ENCODE peak calls at places on chromosome 7, in six cellular contexts. One of them, this sample, is unnamed.
A peak's percentile ranks its signal among the peaks of the same experiment; 100 is the strongest.

GRCh38 chr7:32879460-32879859 is 12.1 kb downstream of the KBTBD2 start:
- DNase-seq in lower lobe of right lung: no peak
- DNase-seq in psoas muscle: no peak
- DNase-seq in cardiac muscle cell: peak; percentile 23
- DNase-seq in left ventricle myocardium inferior: no peak
- DNase-seq in fibroblast of pulmonary artery: peak; percentile 15
- DNase-seq in this sample: peak; percentile 31

GRCh38 chr7:70426249-70426880 is 705.6 kb upstream of the GALNT17 start:
- DNase-seq in left ventricle myocardium inferior: no peak
- DNase-seq in psoas muscle: no peak
- DNase-seq in fibroblast of pulmonary artery: no peak
- DNase-seq in cardiac muscle cell: no peak
- DNase-seq in lower lobe of right lung: no peak
- DNase-seq in this sample: no peak

GRCh38 chr7:76220185-76221057 is 18.7 kb downstream of the SRRM3 start:
- DNase-seq in left ventricle myocardium inferior: no peak
- DNase-seq in cardiac muscle cell: peak; percentile 28
- DNase-seq in fibroblast of pulmonary artery: peak; percentile 69
- DNase-seq in lower lobe of right lung: no peak
- DNase-seq in psoas muscle: no peak
- DNase-seq in this sample: peak; percentile 71

GRCh38 chr7:38862666-38863065 is 46.3 kb downstream of the VPS41 start:
- DNase-seq in lower lobe of right lung: no peak
- DNase-seq in cardiac muscle cell: no peak
- DNase-seq in fibroblast of pulmonary artery: no peak
- DNase-seq in left ventricle myocardium inferior: no peak
- DNase-seq in psoas muscle: no peak
- DNase-seq in this sample: no peak

GRCh38 chr7:22729180-22729579 is 2.2 kb downstream of the IL6 start:
- DNase-seq in fibroblast of pulmonary artery: peak; percentile 33
- DNase-seq in left ventricle myocardium inferior: no peak
- DNase-seq in lower lobe of right lung: no peak
- DNase-seq in psoas muscle: no peak
- DNase-seq in cardiac muscle cell: no peak
- DNase-seq in this sample: peak; percentile 50

GRCh38 chr7:155228459-155228845 is 69.2 kb upstream of the INSIG1 start:
- DNase-seq in left ventricle myocardium inferior: no peak
- DNase-seq in cardiac muscle cell: no peak
- DNase-seq in psoas muscle: no peak
- DNase-seq in fibroblast of pulmonary artery: peak; percentile 21
- DNase-seq in lower lobe of right lung: no peak
- DNase-seq in this sample: no peak

GRCh38 chr7:44057849-44058758 is 7.3 kb downstream of the PGAM2 start:
- DNase-seq in fibroblast of pulmonary artery: no peak
- DNase-seq in cardiac muscle cell: no peak
- DNase-seq in psoas muscle: peak; percentile 48
- DNase-seq in left ventricle myocardium inferior: peak; percentile 8
- DNase-seq in lower lobe of right lung: no peak
- DNase-seq in this sample: no peak

GRCh38 chr7:55043691-55044090 is 24.9 kb downstream of the EGFR start:
- DNase-seq in fibroblast of pulmonary artery: no peak
- DNase-seq in psoas muscle: no peak
- DNase-seq in lower lobe of right lung: no peak
- DNase-seq in cardiac muscle cell: no peak
- DNase-seq in left ventricle myocardium inferior: no peak
- DNase-seq in this sample: no peak

GRCh38 chr7:44977304-44977858 is 1.4 kb downstream of the MYO1G start:
- DNase-seq in cardiac muscle cell: no peak
- DNase-seq in left ventricle myocardium inferior: no peak
- DNase-seq in lower lobe of right lung: no peak
- DNase-seq in psoas muscle: no peak
- DNase-seq in fibroblast of pulmonary artery: no peak
- DNase-seq in this sample: no peak

GRCh38 chr7:138076196-138076595 is at the start of gene AKR1D1:
- DNase-seq in left ventricle myocardium inferior: no peak
- DNase-seq in psoas muscle: no peak
- DNase-seq in fibroblast of pulmonary artery: no peak
- DNase-seq in lower lobe of right lung: no peak
- DNase-seq in cardiac muscle cell: no peak
- DNase-seq in this sample: no peak

GRCh38 chr7:84536256-84536870 is 341.8 kb upstream of the SEMA3A start:
- DNase-seq in psoas muscle: no peak
- DNase-seq in fibroblast of pulmonary artery: peak; percentile 34
- DNase-seq in cardiac muscle cell: no peak
- DNase-seq in left ventricle myocardium inferior: no peak
- DNase-seq in lower lobe of right lung: no peak
- DNase-seq in this sample: no peak

GRCh38 chr7:117186218-117186617 is 136.6 kb downstream of the WNT2 start:
- DNase-seq in psoas muscle: no peak
- DNase-seq in left ventricle myocardium inferior: no peak
- DNase-seq in fibroblast of pulmonary artery: peak; percentile 54
- DNase-seq in lower lobe of right lung: no peak
- DNase-seq in cardiac muscle cell: no peak
- DNase-seq in this sample: peak; percentile 66

GRCh38 chr7:33903770-33904679 is 1.3 kb upstream of the BMPER start:
- DNase-seq in cardiac muscle cell: peak; percentile 74
- DNase-seq in left ventricle myocardium inferior: peak; percentile 41
- DNase-seq in psoas muscle: peak; percentile 81
- DNase-seq in fibroblast of pulmonary artery: peak; percentile 67
- DNase-seq in lower lobe of right lung: peak; percentile 43
- DNase-seq in this sample: peak; percentile 73

GRCh38 chr7:372939-373791 is 83.2 kb downstream of the FOXL3 start:
- DNase-seq in psoas muscle: peak; percentile 39
- DNase-seq in fibroblast of pulmonary artery: no peak
- DNase-seq in cardiac muscle cell: no peak
- DNase-seq in lower lobe of right lung: no peak
- DNase-seq in left ventricle myocardium inferior: peak; percentile 7
- DNase-seq in this sample: no peak

GRCh38 chr7:66125052-66125694 is 10.5 kb downstream of the CRCP start:
- DNase-seq in cardiac muscle cell: no peak
- DNase-seq in psoas muscle: no peak
- DNase-seq in lower lobe of right lung: no peak
- DNase-seq in fibroblast of pulmonary artery: no peak
- DNase-seq in left ventricle myocardium inferior: no peak
- DNase-seq in this sample: no peak

GRCh38 chr7:159030490-159031134 is 114.1 kb downstream of the VIPR2 start:
- DNase-seq in cardiac muscle cell: peak; percentile 70
- DNase-seq in left ventricle myocardium inferior: peak; percentile 55
- DNase-seq in psoas muscle: peak; percentile 84
- DNase-seq in lower lobe of right lung: peak; percentile 76
- DNase-seq in fibroblast of pulmonary artery: peak; percentile 15
- DNase-seq in this sample: no peak

GRCh38 chr7:156460861-156461632 is 179.5 kb upstream of the RNF32 start:
- DNase-seq in fibroblast of pulmonary artery: no peak
- DNase-seq in lower lobe of right lung: no peak
- DNase-seq in psoas muscle: no peak
- DNase-seq in cardiac muscle cell: no peak
- DNase-seq in left ventricle myocardium inferior: no peak
- DNase-seq in this sample: no peak

DNA sequence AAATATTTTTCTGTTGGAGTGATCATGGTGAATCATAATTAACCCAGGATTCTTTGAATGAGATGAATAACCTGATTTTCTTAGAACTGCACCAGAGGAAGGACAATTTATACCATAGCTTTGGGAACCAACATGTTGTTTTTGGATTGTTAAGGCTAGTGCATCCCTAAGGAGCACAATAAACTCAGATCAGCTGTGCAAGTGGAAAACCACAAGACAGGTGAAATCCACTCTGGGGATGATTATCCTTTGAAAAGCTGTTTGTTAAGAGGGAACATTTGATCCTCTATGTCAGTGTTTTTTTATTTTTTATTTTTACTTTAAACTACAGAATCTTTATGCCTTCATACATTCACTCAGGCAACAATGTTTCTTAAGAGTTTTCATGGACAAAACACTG is 232.1 kb upstream of the PCLO start:
- DNase-seq in left ventricle myocardium inferior: no peak
- DNase-seq in lower lobe of right lung: no peak
- DNase-seq in fibroblast of pulmonary artery: no peak
- DNase-seq in cardiac muscle cell: no peak
- DNase-seq in psoas muscle: no peak
- DNase-seq in this sample: no peak
- TF ChIP-seq CTCF in left ventricle myocardium inferior: no peak
- TF ChIP-seq CTCF in lower lobe of right lung: no peak
- TF ChIP-seq CTCF in fibroblast of pulmonary artery: no peak
- TF ChIP-seq CTCF in cardiac muscle cell: no peak
- TF ChIP-seq CTCF in psoas muscle: no peak
- TF ChIP-seq CTCF in this sample: no peak

GRCh38 chr7:142194201-142194600 is 63.7 kb downstream of the PRSS58 start:
- DNase-seq in fibroblast of pulmonary artery: no peak
- DNase-seq in cardiac muscle cell: no peak
- DNase-seq in left ventricle myocardium inferior: no peak
- DNase-seq in lower lobe of right lung: no peak
- DNase-seq in psoas muscle: no peak
- DNase-seq in this sample: no peak

GRCh38 chr7:142188159-142188558 is 69.7 kb downstream of the PRSS58 start:
- DNase-seq in left ventricle myocardium inferior: no peak
- DNase-seq in fibroblast of pulmonary artery: no peak
- DNase-seq in psoas muscle: no peak
- DNase-seq in lower lobe of right lung: no peak
- DNase-seq in cardiac muscle cell: no peak
- DNase-seq in this sample: no peak

GRCh38 chr7:142185069-142185468 is 72.8 kb downstream of the PRSS58 start:
- DNase-seq in psoas muscle: no peak
- DNase-seq in fibroblast of pulmonary artery: no peak
- DNase-seq in cardiac muscle cell: no peak
- DNase-seq in lower lobe of right lung: no peak
- DNase-seq in left ventricle myocardium inferior: no peak
- DNase-seq in this sample: no peak

GRCh38 chr7:142188846-142189245 is 69.0 kb downstream of the PRSS58 start:
- DNase-seq in lower lobe of right lung: no peak
- DNase-seq in fibroblast of pulmonary artery: no peak
- DNase-seq in cardiac muscle cell: no peak
- DNase-seq in psoas muscle: no peak
- DNase-seq in left ventricle myocardium inferior: no peak
- DNase-seq in this sample: peak; percentile 18
- TF ChIP-seq CTCF in lower lobe of right lung: peak; percentile 36
- TF ChIP-seq CTCF in fibroblast of pulmonary artery: no peak
- TF ChIP-seq CTCF in cardiac muscle cell: no peak
- TF ChIP-seq CTCF in psoas muscle: no peak
- TF ChIP-seq CTCF in left ventricle myocardium inferior: peak; percentile 38
- TF ChIP-seq CTCF in this sample: no peak

GRCh38 chr7:94511763-94512162 is 2.2 kb downstream of the CASD1 start:
- DNase-seq in left ventricle myocardium inferior: no peak
- DNase-seq in lower lobe of right lung: no peak
- DNase-seq in cardiac muscle cell: no peak
- DNase-seq in fibroblast of pulmonary artery: no peak
- DNase-seq in psoas muscle: no peak
- DNase-seq in this sample: peak; percentile 6

GRCh38 chr7:94509264-94509878 is at the start of gene CASD1:
- DNase-seq in cardiac muscle cell: peak; percentile 15
- DNase-seq in left ventricle myocardium inferior: peak; percentile 63
- DNase-seq in fibroblast of pulmonary artery: peak; percentile 24
- DNase-seq in lower lobe of right lung: peak; percentile 81
- DNase-seq in psoas muscle: peak; percentile 78
- DNase-seq in this sample: peak; percentile 16

GRCh38 chr7:94510582-94511456 is 1.2 kb downstream of the CASD1 start:
- DNase-seq in left ventricle myocardium inferior: no peak
- DNase-seq in psoas muscle: peak; percentile 68
- DNase-seq in lower lobe of right lung: peak; percentile 50
- DNase-seq in cardiac muscle cell: peak; percentile 65
- DNase-seq in fibroblast of pulmonary artery: peak; percentile 19
- DNase-seq in this sample: peak; percentile 22

GRCh38 chr7:94507962-94508361 is 1.6 kb upstream of the CASD1 start:
- DNase-seq in fibroblast of pulmonary artery: no peak
- DNase-seq in psoas muscle: no peak
- DNase-seq in lower lobe of right lung: no peak
- DNase-seq in cardiac muscle cell: no peak
- DNase-seq in left ventricle myocardium inferior: no peak
- DNase-seq in this sample: no peak

GRCh38 chr7:94509879-94510581 is 421 bp downstream of the CASD1 start:
- DNase-seq in left ventricle myocardium inferior: peak; percentile 72
- DNase-seq in lower lobe of right lung: peak; percentile 80
- DNase-seq in fibroblast of pulmonary artery: peak; percentile 64
- DNase-seq in cardiac muscle cell: peak; percentile 88
- DNase-seq in psoas muscle: peak; percentile 80
- DNase-seq in this sample: peak; percentile 59
- TF ChIP-seq CTCF in left ventricle myocardium inferior: peak; percentile 48
- TF ChIP-seq CTCF in lower lobe of right lung: peak; percentile 28
- TF ChIP-seq CTCF in fibroblast of pulmonary artery: peak; percentile 17
- TF ChIP-seq CTCF in cardiac muscle cell: peak; percentile 35
- TF ChIP-seq CTCF in psoas muscle: peak; percentile 40
- TF ChIP-seq CTCF in this sample: peak; percentile 41

GRCh38 chr7:3195160-3195559 is 105.9 kb upstream of the SDK1 start:
- DNase-seq in lower lobe of right lung: no peak
- DNase-seq in left ventricle myocardium inferior: no peak
- DNase-seq in fibroblast of pulmonary artery: no peak
- DNase-seq in cardiac muscle cell: no peak
- DNase-seq in psoas muscle: no peak
- DNase-seq in this sample: no peak

GRCh38 chr7:3197567-3198212 is 103.4 kb upstream of the SDK1 start:
- DNase-seq in cardiac muscle cell: no peak
- DNase-seq in lower lobe of right lung: no peak
- DNase-seq in psoas muscle: no peak
- DNase-seq in fibroblast of pulmonary artery: no peak
- DNase-seq in left ventricle myocardium inferior: no peak
- DNase-seq in this sample: no peak

GRCh38 chr7:3193721-3194120 is 107.3 kb upstream of the SDK1 start:
- DNase-seq in left ventricle myocardium inferior: no peak
- DNase-seq in cardiac muscle cell: no peak
- DNase-seq in fibroblast of pulmonary artery: no peak
- DNase-seq in lower lobe of right lung: no peak
- DNase-seq in psoas muscle: no peak
- DNase-seq in this sample: no peak

GRCh38 chr7:3196629-3197028 is 104.4 kb upstream of the SDK1 start:
- DNase-seq in left ventricle myocardium inferior: no peak
- DNase-seq in psoas muscle: no peak
- DNase-seq in fibroblast of pulmonary artery: no peak
- DNase-seq in lower lobe of right lung: no peak
- DNase-seq in cardiac muscle cell: no peak
- DNase-seq in this sample: no peak

GRCh38 chr7:3194501-3195141 is 106.4 kb upstream of the SDK1 start:
- DNase-seq in cardiac muscle cell: no peak
- DNase-seq in psoas muscle: no peak
- DNase-seq in fibroblast of pulmonary artery: peak; percentile 96
- DNase-seq in left ventricle myocardium inferior: no peak
- DNase-seq in lower lobe of right lung: peak; percentile 51
- DNase-seq in this sample: peak; percentile 82
- TF ChIP-seq CTCF in cardiac muscle cell: peak; percentile 36
- TF ChIP-seq CTCF in psoas muscle: no peak
- TF ChIP-seq CTCF in fibroblast of pulmonary artery: peak; percentile 37
- TF ChIP-seq CTCF in left ventricle myocardium inferior: no peak
- TF ChIP-seq CTCF in lower lobe of right lung: no peak
- TF ChIP-seq CTCF in this sample: peak; percentile 52

This sample was measured in fibroblast of the aortic adventitia.